ENCODE peak calls at places on chromosomes 1 and 21, in nine cellular contexts. F, K, U, L, P, A, I, W and H are unnamed samples. For H3K27me3, the result is how much of the 10 kb centered on the place peaks cover.

GRCh38 chr1:182861994-182862393 is 22.8 kb downstream of the DHX9 start:
- DNase-seq in L (no peak), W (no peak), A (peak), P (no peak), I (no peak), K (no peak), F (no peak), U (no peak), H (no peak)

GRCh38 chr1:225834417-225835329 is 24.7 kb downstream of the EPHX1 start:
- DNase-seq in A (peak), P (no peak), F (peak), I (no peak), K (peak), W (no peak), L (no peak), U (peak), H (no peak)

GRCh38 chr1:14304381-14304865 is 294.1 kb upstream of the KAZN start:
- DNase-seq in A (peak), L (no peak), P (no peak), U (no peak), F (peak), W (no peak), I (no peak), K (no peak), H (no peak)

GRCh38 chr1:179425186-179425585 is 59.4 kb downstream of the AXDND1 start:
- DNase-seq in W (no peak), U (no peak), K (no peak), I (no peak), P (no peak), L (no peak), A (no peak), F (no peak), H (no peak)

GRCh38 chr1:12627308-12627707 is 9.3 kb upstream of the DHRS3 start:
- DNase-seq in A (no peak), P (no peak), W (no peak), I (no peak), U (no peak), F (no peak), K (no peak), L (no peak), H (no peak)

GRCh38 chr1:94648225-94649007 is 106.9 kb upstream of the F3 start:
- DNase-seq in P (peak), W (no peak), K (peak), F (peak), A (peak), U (peak), I (peak), L (no peak), H (no peak)

GRCh38 chr1:19844726-19845125 is 29.6 kb upstream of the RNF186 start:
- DNase-seq in U (no peak), L (no peak), I (no peak), K (no peak), P (no peak), W (no peak), F (no peak), A (no peak), H (no peak)

GRCh38 chr1:173048629-173049326 is 2.0 kb downstream of the TNFSF18 start:
- DNase-seq in A (peak), F (no peak), I (no peak), P (peak), L (no peak), U (no peak), K (no peak), W (no peak), H (no peak)

GRCh38 chr1:23215291-23215690 is 2.0 kb downstream of the HTR1D start:
- DNase-seq in K (no peak), F (no peak), P (no peak), I (no peak), L (no peak), A (no peak), W (no peak), U (no peak), H (no peak)

GRCh38 chr1:43069481-43070050 is 102.5 kb downstream of the EBNA1BP2 start:
- DNase-seq in K (no peak), A (no peak), L (no peak), P (no peak), W (no peak), I (no peak), F (no peak), U (no peak), H (peak)

GRCh38 chr1:18999287-18999852 is 42.9 kb upstream of the IFFO2 start:
- DNase-seq in K (no peak), A (peak), I (no peak), L (no peak), W (no peak), P (no peak), F (peak), U (peak), H (no peak)

GRCh38 chr1:212437179-212437798 is 4.6 kb downstream of the NENF start:
- DNase-seq in W (no peak), F (no peak), A (no peak), L (no peak), I (no peak), K (no peak), P (no peak), U (no peak), H (no peak)

GRCh38 chr1:32454726-32455125 is 10.1 kb upstream of the ZBTB8B start:
- DNase-seq in I (no peak), P (peak), F (no peak), U (no peak), L (no peak), K (no peak), W (no peak), A (no peak), H (no peak)

GRCh38 chr1:64686828-64687724 is 57.8 kb upstream of the RAVER2 start:
- DNase-seq in P (peak), U (no peak), A (peak), I (no peak), L (no peak), K (no peak), W (peak), F (no peak), H (peak)

GRCh38 chr1:109527846-109528245 is 11.8 kb upstream of the GPR61 start:
- DNase-seq in A (no peak), F (no peak), K (no peak), L (no peak), I (no peak), W (no peak), U (no peak), P (no peak), H (no peak)

GRCh38 chr1:9689971-9690381 is 38.4 kb downstream of the PIK3CD start:
- DNase-seq in I (peak), F (peak), P (no peak), K (peak), W (no peak), U (peak), L (no peak), A (no peak), H (peak)

GRCh38 chr1:109425902-109426277 is 358 bp downstream of the PSMA5 start:
- DNase-seq in A (peak), U (no peak), I (no peak), L (no peak), F (no peak), K (no peak), P (no peak), W (peak), H (peak)

GRCh38 chr1:19921310-19921709 is 2.1 kb downstream of the PLA2G2E start:
- DNase-seq in P (no peak), W (no peak), A (no peak), I (peak), F (no peak), K (no peak), L (no peak), U (no peak), H (peak)

GRCh38 chr1:178538192-178538916 is 25.4 kb downstream of the TEX35 start:
- DNase-seq in A (peak), L (no peak), K (no peak), W (no peak), P (peak), U (peak), I (no peak), F (no peak), H (no peak)

GRCh38 chr1:116697892-116698595 is 30.5 kb upstream of the IGSF3 start:
- DNase-seq in K (no peak), W (no peak), I (no peak), A (no peak), P (peak), L (no peak), F (no peak), U (no peak), H (no peak)

GRCh38 chr1:10283318-10283984 is 73.1 kb downstream of the KIF1B start:
- DNase-seq in P (no peak), F (no peak), A (no peak), K (no peak), W (no peak), I (no peak), U (no peak), L (no peak), H (no peak)

GRCh38 chr21:36044056-36044455 is 16.3 kb downstream of the SETD4 start:
- DNase-seq in P (peak), K (no peak), F (no peak), W (no peak), L (no peak), I (no peak), A (no peak), U (no peak), H (no peak)

GRCh38 chr1:40389871-40390560 is 16.5 kb downstream of the SMAP2 start:
- DNase-seq in W (peak), L (no peak), A (peak), I (no peak), K (no peak), F (peak), P (no peak), U (peak), H (peak)
- H3K4me3 ChIP-seq in W (peak), L (peak), A (peak), I (peak), K (no peak), F (no peak), P (no peak), U (peak), H (no peak)

DNA sequence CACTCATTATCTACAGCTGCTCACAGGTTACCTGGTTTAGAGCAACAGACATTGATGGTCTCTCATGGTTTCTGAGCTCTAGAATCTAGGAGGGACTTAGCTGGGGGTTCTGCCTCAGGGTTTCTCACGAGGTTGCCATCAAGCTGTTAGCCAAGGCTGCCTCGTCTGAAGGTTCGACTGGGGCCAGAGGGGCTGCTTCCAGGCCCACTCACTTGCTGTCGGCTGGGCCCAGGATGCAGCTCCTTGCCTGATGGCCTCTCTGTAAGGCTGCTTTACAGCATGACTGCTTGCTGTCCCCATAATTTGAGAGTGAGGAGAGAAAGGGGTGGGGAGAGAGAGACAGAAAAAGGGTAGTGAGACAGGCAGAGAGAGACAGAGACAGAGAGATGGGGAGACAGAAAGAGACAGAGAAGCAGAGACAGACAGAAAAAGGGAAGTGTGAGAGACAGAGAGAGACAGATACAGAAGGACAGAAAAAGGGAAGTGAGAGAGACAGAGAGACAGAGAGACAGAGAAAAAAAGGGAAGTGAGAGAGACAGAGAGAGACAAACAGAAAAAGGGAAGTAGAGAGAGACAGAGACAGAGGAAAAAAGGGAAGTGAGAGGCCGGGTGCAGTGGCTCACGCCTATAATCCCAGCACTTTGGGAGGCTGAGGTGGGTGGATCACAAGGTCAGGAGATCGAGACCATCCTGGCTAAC is 106.8 kb upstream of the C1orf174 start:
- DNase-seq in W (no peak), L (peak), P (no peak), I (no peak), F (no peak), A (no peak), K (no peak), U (no peak), H (no peak)
- H3K27me3 ChIP-seq in W (under half), L (under half), P (under half), I (under half), F (under half), A (under half), K (under half), U (under half), H (under half)

GRCh38 chr1:3306583-3307285 is 147.7 kb upstream of the ARHGEF16 start:
- DNase-seq in F (no peak), U (no peak), P (no peak), A (peak), K (no peak), W (no peak), L (no peak), I (no peak), H (no peak)

GRCh38 chr1:3305156-3305555 is 149.3 kb upstream of the ARHGEF16 start:
- DNase-seq in I (no peak), U (no peak), W (no peak), K (no peak), P (no peak), A (no peak), L (no peak), F (no peak), H (no peak)

GRCh38 chr1:3304692-3305091 is 149.8 kb upstream of the ARHGEF16 start:
- DNase-seq in U (no peak), A (no peak), K (no peak), F (no peak), W (no peak), I (no peak), L (no peak), P (no peak), H (no peak)

GRCh38 chr1:3308053-3308452 is 146.4 kb upstream of the ARHGEF16 start:
- DNase-seq in F (no peak), I (no peak), L (no peak), P (no peak), A (no peak), W (no peak), K (no peak), U (no peak), H (no peak)

GRCh38 chr1:3307359-3307758 is 147.1 kb upstream of the ARHGEF16 start:
- DNase-seq in F (no peak), U (no peak), I (no peak), P (no peak), K (no peak), W (no peak), L (no peak), A (no peak), H (no peak)
- H3K4me3 ChIP-seq in F (no peak), U (no peak), I (no peak), P (no peak), K (no peak), W (no peak), L (no peak), A (no peak), H (no peak)

DNA sequence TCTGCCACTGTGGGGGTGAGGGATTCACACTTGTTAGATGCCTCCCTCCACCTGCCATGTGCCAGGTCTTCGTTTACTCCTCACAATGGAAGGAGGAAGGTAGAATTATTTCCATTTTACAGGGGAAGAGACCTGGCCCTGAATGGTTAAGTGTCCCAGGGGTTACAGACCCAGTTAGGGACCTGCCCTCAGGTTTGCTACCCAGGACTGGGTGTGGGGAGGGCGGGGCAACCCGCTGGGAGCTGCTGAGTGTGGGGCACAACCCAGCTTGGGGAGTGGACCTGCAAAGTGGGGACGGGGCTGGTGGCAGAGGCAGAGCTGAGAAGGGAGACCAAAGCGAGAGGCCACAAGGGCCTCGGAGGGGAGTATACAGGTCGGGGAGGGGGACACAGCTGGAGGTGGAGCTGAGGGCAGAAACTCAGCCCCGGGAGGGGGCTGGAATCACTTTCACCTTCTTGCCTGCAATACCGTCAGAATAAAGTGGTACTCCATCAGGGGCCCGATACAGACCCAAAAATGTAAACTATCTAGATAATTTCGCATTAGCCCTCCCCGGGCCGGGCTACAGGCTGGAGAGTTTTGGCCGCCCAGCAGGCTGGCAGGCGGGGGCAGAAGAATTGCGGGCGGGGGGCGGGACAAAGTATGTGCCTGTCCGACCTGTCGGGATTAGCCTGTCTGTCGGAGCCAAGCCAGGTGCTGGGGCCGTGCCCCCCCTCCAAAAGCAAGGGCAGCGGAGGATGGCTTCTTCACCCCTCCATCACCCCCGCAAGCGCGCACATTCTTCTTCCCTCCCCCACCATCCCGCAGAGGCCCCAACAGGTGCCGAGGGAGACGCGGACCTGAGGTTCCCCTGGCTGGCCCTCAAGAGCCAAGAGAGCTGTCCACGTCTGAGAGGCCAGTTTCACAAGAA is 1.4 kb downstream of the RSPO1 start:
- DNase-seq in A (no peak), P (no peak), W (no peak), I (no peak), K (no peak), F (peak), U (no peak), L (no peak), H (no peak)
- H3K27me3 ChIP-seq in A (half or more), P (under half), W (half or more), I (under half), K (under half), F (under half), U (under half), L (half or more), H (under half)

DNA sequence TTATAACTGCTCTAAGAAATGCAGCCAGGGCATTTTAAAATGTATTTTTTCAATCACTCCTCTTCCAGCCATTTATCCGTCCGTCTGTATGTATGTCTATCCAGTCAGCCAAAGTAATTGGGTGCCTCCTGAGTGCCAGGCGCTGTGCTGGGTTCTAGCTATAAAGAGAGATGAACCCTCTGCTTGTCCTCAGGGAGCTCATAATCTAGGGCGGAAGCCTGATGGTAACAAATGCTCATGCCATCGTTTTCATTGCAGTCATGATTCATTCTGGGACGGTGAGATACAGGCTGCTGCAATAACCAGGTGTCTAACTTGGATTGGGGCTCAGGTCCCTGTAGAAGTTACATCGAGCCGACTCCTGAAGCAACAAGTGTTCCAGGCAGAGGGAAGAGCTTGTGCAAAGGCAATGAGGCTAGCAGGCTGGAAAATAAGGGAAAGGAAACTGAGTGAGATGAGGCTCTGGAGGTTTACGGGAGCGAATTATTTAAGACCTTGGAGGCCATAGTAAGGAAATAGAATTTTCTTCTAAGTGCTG is 11.6 kb downstream of the IFI6 start:
- DNase-seq in U (no peak), W (no peak), I (no peak), K (no peak), F (no peak), A (no peak), P (no peak), L (no peak), H (no peak)
- H3K4me3 ChIP-seq in U (peak), W (peak), I (peak), K (peak), F (peak), A (peak), P (peak), L (peak), H (peak)

GRCh38 chr21:41075668-41076463 is 92.1 kb upstream of the BACE2 start:
- DNase-seq in F (no peak), A (no peak), K (no peak), U (no peak), P (no peak), I (no peak), L (no peak), W (no peak), H (no peak)
- H3K27me3 ChIP-seq in F (under half), A (under half), K (under half), U (under half), P (under half), I (under half), L (under half), W (under half), H (under half)

GRCh38 chr1:228408041-228408868 is 1.6 kb upstream of the TRIM11 start:
- DNase-seq in L (peak), I (no peak), A (no peak), K (no peak), U (peak), W (no peak), P (no peak), F (no peak), H (no peak)

GRCh38 chr1:228405200-228405978 is 1.2 kb downstream of the TRIM11 start:
- DNase-seq in P (no peak), K (no peak), I (no peak), A (peak), U (peak), W (no peak), L (no peak), F (no peak), H (no peak)

GRCh38 chr1:228407118-228408040 is 744 bp upstream of the TRIM11 start:
- DNase-seq in I (no peak), K (no peak), F (no peak), L (no peak), U (no peak), A (no peak), P (no peak), W (no peak), H (peak)

GRCh38 chr1:228404107-228404720 is 2.4 kb downstream of the TRIM11 start:
- DNase-seq in A (no peak), K (no peak), U (peak), W (no peak), I (no peak), P (no peak), F (no peak), L (no peak), H (no peak)

GRCh38 chr1:228405979-228406265 is 713 bp downstream of the TRIM11 start:
- DNase-seq in K (no peak), A (peak), U (no peak), F (no peak), L (no peak), W (no peak), I (no peak), P (no peak), H (no peak)
- H3K4me3 ChIP-seq in K (peak), A (peak), U (peak), F (peak), L (peak), W (peak), I (peak), P (peak), H (peak)